ENCODE peak calls at places on chromosome 22, in five cellular contexts. N is endothelial cell, S is RWPE1, D is HFFc6, F is thoracic aorta. Q is an unnamed sample.

GRCh38 chr22:36136475-36136874 is 24.1 kb downstream of the APOL3 start:
- DNase-seq in N (no peak), S (no peak), D (peak), F (peak), Q (no peak)

GRCh38 chr22:35552186-35552842 is 11.7 kb downstream of the RASD2 start:
- DNase-seq in N (peak), S (peak), D (no peak), F (no peak), Q (peak)

GRCh38 chr22:29113329-29113728 is 40.5 kb downstream of the KREMEN1 start:
- DNase-seq in N (no peak), S (no peak), D (no peak), F (no peak), Q (no peak)

GRCh38 chr22:21826204-21826603 is 41.2 kb downstream of the MAPK1 start:
- DNase-seq in N (no peak), S (no peak), D (no peak), F (no peak), Q (no peak)

GRCh38 chr22:39617342-39617741 is 46.8 kb downstream of the CACNA1I start:
- DNase-seq in N (no peak), S (no peak), D (no peak), F (no peak), Q (peak)

GRCh38 chr22:50218153-50218995 is 17.6 kb downstream of the SELENOO start:
- DNase-seq in N (no peak), S (no peak), D (no peak), F (no peak), Q (no peak)

GRCh38 chr22:31206896-31207687 is 5.0 kb upstream of the LIMK2 start:
- DNase-seq in N (no peak), S (peak), D (no peak), F (no peak), Q (peak)

GRCh38 chr22:21615731-21616130 is 14.1 kb downstream of the YDJC start:
- DNase-seq in N (no peak), S (no peak), D (no peak), F (no peak), Q (no peak)

GRCh38 chr22:23245045-23245798 is 64.9 kb downstream of the BCR start:
- DNase-seq in N (no peak), S (peak), D (peak), F (no peak), Q (peak)

GRCh38 chr22:23858484-23858815 is 775 bp downstream of the SLC2A11 start:
- DNase-seq in N (no peak), S (no peak), D (no peak), F (no peak), Q (no peak)

GRCh38 chr22:44573451-44573850 is 75.4 kb upstream of the RTL6 start:
- DNase-seq in N (no peak), S (no peak), D (no peak), F (no peak), Q (no peak)

GRCh38 chr22:38872831-38873248 is 824 bp upstream of the CBX6 start:
- DNase-seq in N (peak), S (no peak), D (peak), F (no peak), Q (no peak)

GRCh38 chr22:39313258-39314001 is 6.0 kb downstream of the RPL3 start:
- DNase-seq in N (no peak), S (no peak), D (no peak), F (no peak), Q (no peak)

GRCh38 chr22:50599816-50600454 is 658 bp upstream of the MAPK8IP2 start:
- DNase-seq in N (peak), S (peak), D (no peak), F (no peak), Q (peak)

GRCh38 chr22:19903513-19903912 is 38.1 kb upstream of the COMT start:
- DNase-seq in N (no peak), S (no peak), D (no peak), F (no peak), Q (no peak)

GRCh38 chr22:49476800-49477400 is 350.8 kb downstream of the BRD1 start:
- DNase-seq in N (no peak), S (no peak), D (no peak), F (no peak), Q (no peak)

GRCh38 chr22:33192156-33192555 is 134.0 kb upstream of the SYN3 start:
- DNase-seq in N (no peak), S (no peak), D (no peak), F (no peak), Q (no peak)

GRCh38 chr22:45014658-45015057 is 4.9 kb upstream of the PHF21B start:
- DNase-seq in N (no peak), S (no peak), D (no peak), F (no peak), Q (no peak)

GRCh38 chr22:20833225-20833665 is 25.4 kb downstream of the PI4KA start:
- DNase-seq in N (no peak), S (no peak), D (no peak), F (no peak), Q (no peak)

GRCh38 chr22:44497218-44497903 is 672 bp downstream of the RTL6 start:
- DNase-seq in N (no peak), S (peak), D (no peak), F (no peak), Q (peak)

GRCh38 chr22:35631597-35631996 is 14.5 kb upstream of the MB start:
- DNase-seq in N (peak), S (no peak), D (no peak), F (no peak), Q (peak)

GRCh38 chr22:45628508-45628907 is 43.1 kb upstream of the ATXN10 start:
- DNase-seq in N (no peak), S (no peak), D (no peak), F (no peak), Q (no peak)

GRCh38 chr22:49623176-49623575 is 204.5 kb downstream of the BRD1 start:
- DNase-seq in N (no peak), S (no peak), D (no peak), F (no peak), Q (no peak)

GRCh38 chr22:44353063-44353440 is 40.3 kb upstream of the SHISAL1 start:
- DNase-seq in N (no peak), S (no peak), D (no peak), F (no peak), Q (no peak)

GRCh38 chr22:21010426-21011113 is 4.4 kb upstream of the P2RX6 start:
- DNase-seq in N (no peak), S (no peak), D (no peak), F (no peak), Q (no peak)

GRCh38 chr22:36323855-36324331 is 63.9 kb downstream of the MYH9 start:
- DNase-seq in N (no peak), S (no peak), D (no peak), F (peak), Q (no peak)

GRCh38 chr22:33350961-33351360 is 292.8 kb upstream of the SYN3 start:
- DNase-seq in N (no peak), S (no peak), D (no peak), F (no peak), Q (no peak)

GRCh38 chr22:38788417-38788816 is 5.5 kb downstream of the DNAL4 start:
- DNase-seq in N (no peak), S (no peak), D (peak), F (peak), Q (no peak)

GRCh38 chr22:36204641-36205032 is 3.0 kb upstream of the APOL4 start:
- DNase-seq in N (no peak), S (no peak), D (no peak), F (no peak), Q (no peak)

GRCh38 chr22:37784829-37785495 is 22.8 kb upstream of the GCAT start:
- DNase-seq in N (no peak), S (no peak), D (no peak), F (no peak), Q (no peak)

GRCh38 chr22:30235687-30236170 is 10.8 kb downstream of the LIF start:
- DNase-seq in N (no peak), S (peak), D (peak), F (no peak), Q (no peak)

GRCh38 chr22:37121887-37122591 is 12.5 kb upstream of the TMPRSS6 start:
- DNase-seq in N (peak), S (peak), D (peak), F (no peak), Q (peak)

GRCh38 chr22:18987765-18988164 is 51.7 kb upstream of the PRODH start:
- DNase-seq in N (peak), S (peak), D (no peak), F (no peak), Q (peak)

GRCh38 chr22:17540481-17540880 is 22.8 kb upstream of the SLC25A18 start:
- DNase-seq in N (peak), S (no peak), D (no peak), F (no peak), Q (peak)
- TF ChIP-seq CTCF in N (no peak), S (no peak), D (peak), F (no peak), Q (no peak)

GRCh38 chr22:43298062-43298801 is 44.9 kb downstream of the SCUBE1 start:
- DNase-seq in N (no peak), S (no peak), D (no peak), F (no peak), Q (no peak)
- TF ChIP-seq CTCF in N (no peak), S (no peak), D (no peak), F (no peak), Q (no peak)

GRCh38 chr22:43338766-43339345 is 4.3 kb downstream of the SCUBE1 start:
- DNase-seq in N (no peak), S (no peak), D (no peak), F (no peak), Q (no peak)
- TF ChIP-seq CTCF in N (no peak), S (no peak), D (no peak), F (no peak), Q (no peak)

GRCh38 chr22:46801826-46802607 is 39.6 kb downstream of the TBC1D22A start:
- DNase-seq in N (no peak), S (no peak), D (no peak), F (no peak), Q (no peak)

GRCh38 chr22:46799626-46800025 is 37.2 kb downstream of the TBC1D22A start:
- DNase-seq in N (no peak), S (no peak), D (no peak), F (no peak), Q (no peak)

GRCh38 chr22:46802608-46803027 is 40.2 kb downstream of the TBC1D22A start:
- DNase-seq in N (no peak), S (no peak), D (no peak), F (no peak), Q (no peak)

GRCh38 chr22:46800102-46800857 is 37.8 kb downstream of the TBC1D22A start:
- DNase-seq in N (no peak), S (no peak), D (no peak), F (no peak), Q (no peak)

DNA sequence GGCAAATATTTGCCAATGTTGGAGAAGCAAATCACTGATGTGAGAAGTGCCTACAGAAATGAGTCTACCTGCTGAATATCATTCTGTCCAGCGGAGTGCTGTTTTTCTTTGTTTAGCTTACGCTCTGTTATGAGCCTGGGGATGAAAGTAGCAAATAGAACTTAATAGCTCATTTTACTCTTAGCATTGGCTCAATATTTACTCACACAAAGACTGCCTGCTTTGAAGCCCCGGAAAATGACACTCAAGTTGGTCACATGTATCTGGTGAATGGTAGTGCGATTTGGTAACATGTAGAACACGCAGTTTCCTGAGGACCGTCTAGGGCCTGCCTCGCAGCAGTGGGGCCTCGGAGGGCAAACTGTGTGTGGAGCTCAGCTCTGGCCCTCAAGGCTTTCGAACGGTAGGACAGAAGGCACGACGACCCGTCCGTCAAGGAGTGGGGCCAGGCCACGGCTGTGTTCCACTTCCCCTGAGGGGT is 38.9 kb downstream of the TBC1D22A start:
- DNase-seq in N (no peak), S (no peak), D (no peak), F (no peak), Q (no peak)
- TF ChIP-seq CTCF in N (no peak), S (no peak), D (no peak), F (no peak), Q (no peak)

GRCh38 chr22:48336339-48337060 is 1491.2 kb downstream of the BRD1 start:
- DNase-seq in N (no peak), S (no peak), D (no peak), F (no peak), Q (no peak)

GRCh38 chr22:48333323-48333763 is 1494.3 kb downstream of the BRD1 start:
- DNase-seq in N (no peak), S (no peak), D (no peak), F (no peak), Q (no peak)

GRCh38 chr22:48335442-48336139 is 1492.1 kb downstream of the BRD1 start:
- DNase-seq in N (no peak), S (no peak), D (no peak), F (no peak), Q (no peak)

GRCh38 chr22:48333816-48334735 is 1493.6 kb downstream of the BRD1 start:
- DNase-seq in N (no peak), S (no peak), D (no peak), F (no peak), Q (no peak)

GRCh38 chr22:48334971-48335370 is 1492.7 kb downstream of the BRD1 start:
- DNase-seq in N (no peak), S (no peak), D (no peak), F (no peak), Q (no peak)
- TF ChIP-seq CTCF in N (no peak), S (no peak), D (no peak), F (no peak), Q (no peak)

DNA sequence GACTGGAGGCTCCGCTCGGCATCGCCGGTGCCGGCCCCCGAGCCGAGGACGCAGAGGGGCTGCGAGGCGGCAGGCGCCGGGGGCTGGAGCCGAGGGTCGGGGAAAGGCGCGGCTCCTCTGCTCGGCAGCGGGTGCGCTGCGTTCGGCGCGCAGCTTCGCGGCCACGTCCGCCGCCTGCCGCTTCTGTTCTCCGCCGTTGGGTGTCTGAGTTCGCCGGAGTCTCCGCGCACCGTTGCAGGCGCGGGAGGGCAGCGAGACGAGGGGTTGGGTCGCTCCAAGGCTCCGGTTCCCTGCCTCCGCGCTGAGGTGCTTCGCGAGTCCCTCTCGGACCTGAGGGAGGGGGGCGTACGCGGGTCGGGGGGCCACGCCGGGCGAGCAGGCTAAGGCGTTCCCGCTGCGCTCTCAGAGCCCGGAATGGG is 350 bp downstream of the MN1 start:
- DNase-seq in N (peak), S (peak), D (no peak), F (no peak), Q (peak)
- TF ChIP-seq CTCF in N (no peak), S (no peak), D (no peak), F (no peak), Q (no peak)

GRCh38 chr22:40654522-40655167 is 18.1 kb upstream of the MRTFA start:
- DNase-seq in N (peak), S (peak), D (peak), F (no peak), Q (no peak)
- TF ChIP-seq CTCF in N (peak), S (peak), D (peak), F (peak), Q (no peak)